ENCODE peak calls at places on chromosomes 11 and 22, in five cellular contexts. A is astrocyte, G is fibroblast of lung, Z is HCT116, I is SK-N-SH. X is an unnamed sample.

GRCh38 chr11:46930089-46930488 is 6.5 kb upstream of the CSTPP1 start:
- DNase-seq in A (peak; percentile 62), G (no peak), Z (no peak), I (no peak), X (no peak)

GRCh38 chr11:58629857-58630256 is 7.4 kb downstream of the CNTF start:
- DNase-seq in A (peak; percentile 37), G (peak; percentile 76), Z (peak; percentile 22), I (peak; percentile 39), X (peak; percentile 45)

GRCh38 chr22:26494506-26494905 is 10.8 kb downstream of the SRRD start:
- DNase-seq in A (no peak), G (no peak), Z (no peak), I (no peak), X (no peak)

GRCh38 chr11:35063453-35063852 is 75.5 kb upstream of the CD44 start:
- DNase-seq in A (no peak), G (no peak), Z (no peak), I (no peak), X (no peak)

GRCh38 chr11:73236205-73236765 is 18.2 kb downstream of the P2RY2 start:
- DNase-seq in A (no peak), G (no peak), Z (no peak), I (no peak), X (no peak)

GRCh38 chr11:94909371-94909820 is 64.0 kb downstream of the CWC15 start:
- DNase-seq in A (peak; percentile 59), G (no peak), Z (no peak), I (no peak), X (no peak)

GRCh38 chr11:95788921-95789505 is 569 bp downstream of the FAM76B start:
- DNase-seq in A (peak; percentile 36), G (peak; percentile 39), Z (no peak), I (peak; percentile 49), X (peak; percentile 51)

GRCh38 chr11:77003954-77004353 is 30.2 kb upstream of the B3GNT6 start:
- DNase-seq in A (no peak), G (no peak), Z (no peak), I (no peak), X (no peak)

GRCh38 chr11:17972987-17973386 is 39.9 kb downstream of the SERGEF start:
- DNase-seq in A (peak; percentile 89), G (peak; percentile 94), Z (peak; percentile 60), I (peak; percentile 61), X (no peak)

GRCh38 chr11:74276581-74276980 is 34.9 kb downstream of the P4HA3 start:
- DNase-seq in A (peak; percentile 77), G (no peak), Z (no peak), I (no peak), X (no peak)

GRCh38 chr11:15006139-15006759 is 34.1 kb upstream of the CALCA start:
- DNase-seq in A (peak; percentile 9), G (peak; percentile 52), Z (peak; percentile 47), I (peak; percentile 3), X (peak; percentile 58)

GRCh38 chr11:19026862-19027261 is 33.7 kb downstream of the MRGPRX2 start:
- DNase-seq in A (no peak), G (no peak), Z (no peak), I (no peak), X (no peak)

GRCh38 chr11:73331138-73331916 is 23.3 kb downstream of the ARHGEF17 start:
- DNase-seq in A (no peak), G (peak; percentile 70), Z (no peak), I (peak; percentile 67), X (no peak)

GRCh38 chr11:45872513-45873356 is 12.7 kb upstream of the MAPK8IP1 start:
- DNase-seq in A (peak; percentile 93), G (peak; percentile 86), Z (peak; percentile 41), I (peak; percentile 88), X (no peak)

GRCh38 chr11:70675697-70676374 is 277.5 kb downstream of the CTTN start:
- DNase-seq in A (no peak), G (no peak), Z (peak; percentile 12), I (no peak), X (no peak)

GRCh38 chr11:72848846-72849466 is 34.7 kb downstream of the ATG16L2 start:
- DNase-seq in A (no peak), G (peak; percentile 63), Z (no peak), I (peak; percentile 55), X (peak; percentile 43)

GRCh38 chr11:45580399-45580798 is 85.0 kb downstream of the CHST1 start:
- DNase-seq in A (peak; percentile 18), G (peak; percentile 29), Z (no peak), I (no peak), X (peak; percentile 40)

GRCh38 chr11:1031121-1031899 is 5.2 kb downstream of the MUC6 start:
- DNase-seq in A (no peak), G (no peak), Z (no peak), I (no peak), X (no peak)

GRCh38 chr11:116874251-116874650 is 36.8 kb upstream of the APOA1 start:
- DNase-seq in A (peak; percentile 71), G (no peak), Z (no peak), I (no peak), X (no peak)

GRCh38 chr11:72826191-72826941 is 12.2 kb downstream of the ATG16L2 start:
- DNase-seq in A (no peak), G (no peak), Z (no peak), I (no peak), X (no peak)

GRCh38 chr11:81449588-81450155 is 1284.0 kb downstream of the FAM181B start:
- DNase-seq in A (no peak), G (peak; percentile 44), Z (no peak), I (no peak), X (no peak)

GRCh38 chr22:26174280-26174679 is 5.0 kb downstream of the SEZ6L start:
- DNase-seq in A (no peak), G (no peak), Z (no peak), I (peak; percentile 42), X (no peak)

GRCh38 chr22:43392385-43392989 is 19.3 kb upstream of the MPPED1 start:
- DNase-seq in A (no peak), G (no peak), Z (no peak), I (no peak), X (no peak)

GRCh38 chr11:107849791-107850190 is 8.8 kb downstream of the SLC35F2 start:
- DNase-seq in A (no peak), G (no peak), Z (no peak), I (no peak), X (no peak)

GRCh38 chr11:55658031-55658573 is 3.9 kb upstream of the OR4C6 start:
- DNase-seq in A (no peak), G (no peak), Z (no peak), I (no peak), X (peak; percentile 90)

GRCh38 chr22:20584872-20585639 is 77.6 kb downstream of the MED15 start:
- DNase-seq in A (no peak), G (no peak), Z (no peak), I (peak; percentile 88), X (no peak)

GRCh38 chr11:62613275-62613864 is 313 bp downstream of the ROM1 start:
- DNase-seq in A (no peak), G (no peak), Z (no peak), I (no peak), X (no peak)

GRCh38 chr11:57476883-57477506 is 16.7 kb downstream of the RTN4RL2 start:
- DNase-seq in A (peak; percentile 6), G (no peak), Z (no peak), I (no peak), X (peak; percentile 59)

GRCh38 chr11:67384851-67385366 is 6.9 kb upstream of the RAD9A start:
- DNase-seq in A (peak; percentile 34), G (peak; percentile 43), Z (no peak), I (no peak), X (no peak)

GRCh38 chr11:34468209-34468841 is 29.6 kb downstream of the CAT start:
- DNase-seq in A (no peak), G (peak; percentile 35), Z (peak; percentile 28), I (peak; percentile 18), X (peak; percentile 75)

GRCh38 chr11:13073119-13073981 is 64.2 kb downstream of the RASSF10 start:
- DNase-seq in A (peak; percentile 87), G (no peak), Z (peak; percentile 76), I (no peak), X (no peak)

DNA sequence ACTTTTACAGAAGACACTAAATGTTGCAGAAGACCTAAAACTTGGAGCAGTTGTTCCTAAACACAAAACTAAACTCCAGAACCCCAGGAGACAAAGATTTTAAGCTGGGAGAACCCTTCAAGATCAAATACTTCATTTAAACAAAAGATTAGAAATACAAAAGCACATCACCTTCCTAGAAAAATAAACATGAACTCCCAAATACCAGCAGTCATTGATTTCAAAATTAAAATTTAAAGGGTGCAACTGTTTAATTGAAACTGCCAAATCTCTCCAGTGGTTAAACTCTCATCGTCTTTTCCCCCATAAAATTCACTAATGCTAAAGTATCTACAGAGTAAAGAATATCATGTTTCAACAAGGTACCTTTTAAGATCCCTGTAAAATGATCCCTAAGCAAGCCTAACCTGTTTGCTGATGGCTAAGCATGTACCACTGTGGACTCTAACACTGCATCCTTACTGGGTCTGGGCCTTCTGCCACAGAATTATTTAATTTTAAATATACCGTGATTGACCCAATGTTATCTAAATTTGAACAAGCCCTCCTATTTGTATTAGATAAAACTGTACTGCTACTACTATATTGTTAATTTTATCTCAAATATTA is 53.7 kb upstream of the CCDC34 start:
- DNase-seq in A (no peak), G (no peak), Z (no peak), I (no peak), X (no peak)
- H3K79me2 ChIP-seq in A (peaks cover 84% of the 10 kb centered on the region), G (no peaks in the 10 kb centered on the region), Z (no peaks in the 10 kb centered on the region), I (no peaks in the 10 kb centered on the region), X (no peaks in the 10 kb centered on the region)

GRCh38 chr11:65432686-65433582 is 10.3 kb downstream of the NEAT1 start:
- DNase-seq in A (no peak), G (peak; percentile 68), Z (no peak), I (no peak), X (peak; percentile 37)
- H3K4me3 ChIP-seq in A (no peak overlapping the region), G (peak overlapping the region; percentile 90), Z (no peak overlapping the region), I (peak overlapping the region; percentile 83), X (no peak overlapping the region)

GRCh38 chr22:46703166-46703995 is 34.7 kb downstream of the CERK start:
- DNase-seq in A (no peak), G (no peak), Z (no peak), I (no peak), X (no peak)
- H4K20me1 ChIP-seq in A (peaks cover 18% of the 10 kb centered on the region), G (no peaks in the 10 kb centered on the region), Z (no peaks in the 10 kb centered on the region), I (peaks cover 4% of the 10 kb centered on the region), X (no peaks in the 10 kb centered on the region)

GRCh38 chr11:69465236-69466000 is 16.0 kb upstream of the LINC01488 start:
- DNase-seq in A (no peak), G (no peak), Z (no peak), I (no peak), X (no peak)

GRCh38 chr11:69466039-69466438 is 15.4 kb upstream of the LINC01488 start:
- DNase-seq in A (no peak), G (no peak), Z (no peak), I (no peak), X (no peak)

GRCh38 chr11:69463181-69463891 is 18.1 kb upstream of the LINC01488 start:
- DNase-seq in A (peak; percentile 72), G (peak; percentile 88), Z (no peak), I (peak; percentile 88), X (no peak)

GRCh38 chr11:69463892-69464620 is 17.4 kb upstream of the LINC01488 start:
- DNase-seq in A (no peak), G (no peak), Z (no peak), I (no peak), X (no peak)

DNA sequence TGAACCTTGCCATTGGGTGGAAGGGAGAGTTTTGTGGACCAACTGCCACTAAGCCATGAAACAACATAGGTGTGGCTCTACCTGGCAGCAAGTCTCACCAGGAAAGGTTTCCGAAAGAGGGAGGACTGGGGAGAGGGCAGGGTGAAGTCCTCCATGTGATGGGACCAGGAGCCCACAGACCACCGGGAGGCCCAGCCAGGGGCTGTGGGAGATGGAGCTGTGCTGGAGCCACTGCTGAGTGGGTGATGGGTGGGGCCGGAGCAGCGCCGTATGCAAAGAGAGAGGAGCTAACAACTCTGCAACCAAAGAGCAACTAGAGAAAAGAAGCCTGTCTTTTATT is 16.9 kb upstream of the LINC01488 start:
- DNase-seq in A (no peak), G (no peak), Z (no peak), I (no peak), X (no peak)
- H3K79me2 ChIP-seq in A (no peaks in the 10 kb centered on the region), G (no peaks in the 10 kb centered on the region), Z (no peaks in the 10 kb centered on the region), I (no peaks in the 10 kb centered on the region), X (no peaks in the 10 kb centered on the region)

X was measured in MM.1S.